ENCODE peak calls at places on chromosome 15, in nine cellular contexts. One of them, this sample, is unnamed.

GRCh38 chr15:36495464-36495863 is 84.0 kb upstream of the CDIN1 start:
- DNase-seq in SJSA1: no peak
- DNase-seq in fibroblast of mammary gland: no peak
- DNase-seq in ovary: no peak
- DNase-seq in spleen: no peak
- DNase-seq in SK-N-DZ: peak
- DNase-seq in prostate gland: no peak
- DNase-seq in EL: no peak
- DNase-seq in left cardiac atrium: no peak
- DNase-seq in this sample: no peak

GRCh38 chr15:65904301-65904700 is 35.0 kb downstream of the RAB11A start:
- DNase-seq in SK-N-DZ: no peak
- DNase-seq in SJSA1: no peak
- DNase-seq in EL: no peak
- DNase-seq in spleen: no peak
- DNase-seq in prostate gland: no peak
- DNase-seq in fibroblast of mammary gland: peak
- DNase-seq in left cardiac atrium: no peak
- DNase-seq in ovary: no peak
- DNase-seq in this sample: peak

GRCh38 chr15:33194237-33194636 is 277 bp downstream of the FMN1 start:
- DNase-seq in SJSA1: no peak
- DNase-seq in EL: no peak
- DNase-seq in ovary: no peak
- DNase-seq in SK-N-DZ: peak
- DNase-seq in spleen: peak
- DNase-seq in fibroblast of mammary gland: peak
- DNase-seq in left cardiac atrium: peak
- DNase-seq in prostate gland: no peak
- DNase-seq in this sample: no peak

GRCh38 chr15:48463366-48463880 is 132.2 kb downstream of the DUT start:
- DNase-seq in fibroblast of mammary gland: peak
- DNase-seq in EL: peak
- DNase-seq in SK-N-DZ: no peak
- DNase-seq in left cardiac atrium: no peak
- DNase-seq in ovary: no peak
- DNase-seq in SJSA1: no peak
- DNase-seq in prostate gland: peak
- DNase-seq in spleen: no peak
- DNase-seq in this sample: no peak

GRCh38 chr15:79035111-79035601 is 55.4 kb downstream of the RASGRF1 start:
- DNase-seq in left cardiac atrium: no peak
- DNase-seq in spleen: no peak
- DNase-seq in SJSA1: no peak
- DNase-seq in EL: peak
- DNase-seq in ovary: no peak
- DNase-seq in prostate gland: no peak
- DNase-seq in fibroblast of mammary gland: no peak
- DNase-seq in SK-N-DZ: peak
- DNase-seq in this sample: no peak

GRCh38 chr15:31472636-31473383 is 146.2 kb downstream of the KLF13 start:
- DNase-seq in ovary: no peak
- DNase-seq in EL: peak
- DNase-seq in SJSA1: peak
- DNase-seq in fibroblast of mammary gland: peak
- DNase-seq in left cardiac atrium: no peak
- DNase-seq in SK-N-DZ: no peak
- DNase-seq in prostate gland: no peak
- DNase-seq in spleen: peak
- DNase-seq in this sample: peak

GRCh38 chr15:39555885-39556284 is 25.0 kb upstream of the THBS1 start:
- DNase-seq in SJSA1: no peak
- DNase-seq in fibroblast of mammary gland: no peak
- DNase-seq in spleen: no peak
- DNase-seq in prostate gland: no peak
- DNase-seq in left cardiac atrium: no peak
- DNase-seq in EL: no peak
- DNase-seq in ovary: no peak
- DNase-seq in SK-N-DZ: no peak
- DNase-seq in this sample: peak

GRCh38 chr15:34993877-34994276 is 5.8 kb upstream of the ZNF770 start:
- DNase-seq in prostate gland: no peak
- DNase-seq in SK-N-DZ: no peak
- DNase-seq in spleen: no peak
- DNase-seq in left cardiac atrium: no peak
- DNase-seq in ovary: no peak
- DNase-seq in SJSA1: no peak
- DNase-seq in fibroblast of mammary gland: no peak
- DNase-seq in EL: no peak
- DNase-seq in this sample: no peak

GRCh38 chr15:56913670-56914069 is 4.8 kb upstream of the TCF12 start:
- DNase-seq in fibroblast of mammary gland: no peak
- DNase-seq in spleen: no peak
- DNase-seq in SK-N-DZ: no peak
- DNase-seq in ovary: no peak
- DNase-seq in EL: peak
- DNase-seq in SJSA1: no peak
- DNase-seq in prostate gland: no peak
- DNase-seq in left cardiac atrium: no peak
- DNase-seq in this sample: peak

GRCh38 chr15:72585659-72586058 is 68.8 kb upstream of the GOLGA6B start:
- DNase-seq in SJSA1: no peak
- DNase-seq in ovary: no peak
- DNase-seq in SK-N-DZ: no peak
- DNase-seq in prostate gland: no peak
- DNase-seq in fibroblast of mammary gland: peak
- DNase-seq in spleen: no peak
- DNase-seq in left cardiac atrium: no peak
- DNase-seq in EL: peak
- DNase-seq in this sample: peak

GRCh38 chr15:42042602-42043400 is 22.0 kb upstream of the PLA2G4E start:
- DNase-seq in EL: no peak
- DNase-seq in SJSA1: no peak
- DNase-seq in fibroblast of mammary gland: no peak
- DNase-seq in ovary: no peak
- DNase-seq in spleen: no peak
- DNase-seq in SK-N-DZ: no peak
- DNase-seq in left cardiac atrium: no peak
- DNase-seq in prostate gland: no peak
- DNase-seq in this sample: no peak

GRCh38 chr15:90192961-90193786 is 8.0 kb upstream of the SEMA4B start:
- DNase-seq in EL: no peak
- DNase-seq in spleen: peak
- DNase-seq in fibroblast of mammary gland: no peak
- DNase-seq in ovary: no peak
- DNase-seq in left cardiac atrium: no peak
- DNase-seq in SJSA1: no peak
- DNase-seq in prostate gland: no peak
- DNase-seq in SK-N-DZ: no peak
- DNase-seq in this sample: peak

GRCh38 chr15:95979286-95979685 is 351.2 kb upstream of the NR2F2 start:
- DNase-seq in EL: no peak
- DNase-seq in spleen: no peak
- DNase-seq in SK-N-DZ: no peak
- DNase-seq in ovary: no peak
- DNase-seq in fibroblast of mammary gland: no peak
- DNase-seq in SJSA1: no peak
- DNase-seq in left cardiac atrium: no peak
- DNase-seq in prostate gland: no peak
- DNase-seq in this sample: no peak

GRCh38 chr15:52013151-52013791 is 5.7 kb upstream of the MAPK6 start:
- DNase-seq in left cardiac atrium: no peak
- DNase-seq in EL: peak
- DNase-seq in prostate gland: no peak
- DNase-seq in spleen: no peak
- DNase-seq in ovary: no peak
- DNase-seq in fibroblast of mammary gland: peak
- DNase-seq in SJSA1: peak
- DNase-seq in SK-N-DZ: no peak
- DNase-seq in this sample: peak

GRCh38 chr15:31268108-31268501 is 58.5 kb upstream of the KLF13 start:
- DNase-seq in ovary: no peak
- DNase-seq in SK-N-DZ: no peak
- DNase-seq in SJSA1: no peak
- DNase-seq in EL: no peak
- DNase-seq in prostate gland: peak
- DNase-seq in left cardiac atrium: no peak
- DNase-seq in spleen: peak
- DNase-seq in fibroblast of mammary gland: no peak
- DNase-seq in this sample: no peak

GRCh38 chr15:70197318-70197944 is 99.7 kb upstream of the TLE3 start:
- DNase-seq in SK-N-DZ: no peak
- DNase-seq in SJSA1: no peak
- DNase-seq in prostate gland: no peak
- DNase-seq in ovary: no peak
- DNase-seq in fibroblast of mammary gland: no peak
- DNase-seq in EL: no peak
- DNase-seq in spleen: no peak
- DNase-seq in left cardiac atrium: no peak
- DNase-seq in this sample: no peak